ENCODE peak calls at places on chromosomes 4 and X, in ten cellular contexts. T is activated effector memory CD4-positive, alpha-beta T cell treated with anti-CD3 and anti-CD28 coated beads, Interleukin-2, amount 50 U/mL, for 16 hours; Y is T-helper 2 cell treated with Interferon-gamma antibody and Interleukin-4, amounts not matched to agents 5 μg/mL and 100 μg/mL, for 36 hours; G is RWPE1; Q is upper lobe of right lung; K is nephron progenitor cell; N is mucosa of gallbladder; L is CD4-positive, alpha-beta memory T cell; S is Calu3; A is left cardiac atrium. M is an unnamed sample.
A peak's percentile ranks its signal among the peaks of the same experiment; 100 is the strongest.

GRCh38 chr4:154450971-154451370 is 40.6 kb downstream of the DCHS2 start:
- DNase-seq in T (no peak), S (no peak), L (no peak), Q (no peak), A (no peak), N (no peak), Y (no peak), G (no peak), K (no peak), M (no peak)

GRCh38 chr4:139599594-139600374 is 43.8 kb upstream of the SETD7 start:
- DNase-seq in G (peak; percentile 81), Y (no peak), A (no peak), S (peak; percentile 2), N (no peak), T (no peak), L (no peak), K (no peak), Q (no peak), M (no peak)

GRCh38 chrX:30065226-30065625 is 150.1 kb upstream of the MAGEB2 start:
- DNase-seq in A (no peak), T (no peak), G (no peak), L (no peak), S (peak; percentile 2), N (no peak), Y (no peak), Q (no peak), K (no peak), M (no peak)

GRCh38 chr4:181991374-181991773 is 251.8 kb upstream of the TENM3 start:
- DNase-seq in G (no peak), S (no peak), N (no peak), K (peak; percentile 11), T (no peak), Y (no peak), A (no peak), L (no peak), Q (no peak), M (no peak)

GRCh38 chr4:39390603-39391002 is 16.1 kb upstream of the KLB start:
- DNase-seq in Y (no peak), A (no peak), K (no peak), Q (no peak), L (no peak), N (no peak), T (no peak), G (no peak), S (no peak), M (no peak)

GRCh38 chrX:102712967-102713677 is 874 bp downstream of the GPRASP2 start:
- DNase-seq in S (peak; percentile 52), Y (no peak), K (peak; percentile 32), A (peak; percentile 58), L (no peak), Q (peak; percentile 60), T (no peak), N (peak; percentile 49), G (peak; percentile 29), M (no peak)

GRCh38 chrX:120677017-120677652 is 47.3 kb upstream of the C1GALT1C1 start:
- DNase-seq in L (no peak), N (no peak), G (no peak), A (no peak), S (no peak), T (no peak), Y (peak; percentile 4), Q (no peak), K (no peak), M (no peak)

GRCh38 chr4:153156263-153156662 is 48.0 kb upstream of the TRIM2 start:
- DNase-seq in K (peak; percentile 28), Q (no peak), G (no peak), Y (peak; percentile 34), N (no peak), S (peak; percentile 14), A (no peak), L (peak; percentile 17), T (no peak), M (no peak)

GRCh38 chr4:19130836-19131235 is 1109.3 kb upstream of the LCORL start:
- DNase-seq in G (no peak), N (no peak), S (no peak), Q (no peak), L (no peak), A (no peak), K (no peak), T (no peak), Y (no peak), M (no peak)

GRCh38 chrX:46686003-46686645 is 72.8 kb downstream of the SLC9A7 start:
- DNase-seq in T (peak; percentile 73), A (no peak), K (peak; percentile 38), Y (peak; percentile 9), Q (no peak), S (peak; percentile 17), N (peak; percentile 21), L (peak; percentile 40), G (no peak), M (no peak)

GRCh38 chr4:176439611-176440010 is 119.8 kb downstream of the SPCS3 start:
- DNase-seq in A (no peak), Q (no peak), N (no peak), Y (no peak), T (no peak), L (no peak), G (no peak), S (no peak), K (no peak), M (no peak)

M was measured in mesothelial cell of epicardium.